ENCODE peak calls at places on chromosomes 5 and 9, in nine cellular contexts. R, S, I, L, D, G, U, B and O are unnamed samples.

GRCh38 chr9:79588488-79588887 is 16.7 kb downstream of the TLE4 start:
- DNase-seq in B (no peak), G (no peak), L (no peak), D (no peak), I (no peak), S (no peak), U (no peak), R (no peak), O (no peak)

GRCh38 chr5:59473611-59474010 is 419.9 kb downstream of the PDE4D start:
- DNase-seq in I (peak), G (no peak), L (no peak), U (no peak), R (no peak), B (no peak), D (no peak), S (no peak), O (no peak)

GRCh38 chr9:88092699-88093359 is 45.4 kb downstream of the SPATA31C2 start:
- DNase-seq in G (no peak), I (no peak), U (no peak), R (no peak), L (no peak), B (no peak), D (no peak), S (peak), O (no peak)

GRCh38 chr5:100855295-100855694 is 47.8 kb downstream of the ST8SIA4 start:
- DNase-seq in B (no peak), I (no peak), G (no peak), U (no peak), S (no peak), R (no peak), L (no peak), D (no peak), O (no peak)

GRCh38 chr5:181241393-181241975 is 2.2 kb downstream of the RACK1 start:
- DNase-seq in S (no peak), B (peak), I (peak), R (no peak), L (no peak), D (peak), G (no peak), U (no peak), O (no peak)

GRCh38 chr9:121860744-121861143 is 209.3 kb downstream of the DAB2IP start:
- DNase-seq in L (no peak), R (no peak), I (peak), S (no peak), G (no peak), D (no peak), U (no peak), B (peak), O (no peak)

GRCh38 chr5:53123702-53124101 is 14.1 kb upstream of the MOCS2 start:
- DNase-seq in S (no peak), D (peak), L (no peak), R (no peak), G (no peak), U (no peak), I (no peak), B (peak), O (no peak)

GRCh38 chr5:135739383-135739961 is 95.0 kb upstream of the SLC25A48 start:
- DNase-seq in I (peak), B (no peak), R (no peak), L (no peak), U (no peak), S (no peak), G (no peak), D (no peak), O (no peak)

GRCh38 chr5:9835121-9835770 is 205.1 kb upstream of the TAS2R1 start:
- DNase-seq in U (no peak), S (no peak), L (no peak), D (no peak), R (no peak), I (no peak), G (no peak), B (no peak), O (no peak)

GRCh38 chr9:134968011-134968822 is 50.5 kb upstream of the FCN1 start:
- DNase-seq in D (no peak), R (no peak), U (no peak), B (peak), G (no peak), L (no peak), S (peak), I (peak), O (no peak)

GRCh38 chr5:90135979-90136378 is 273.6 kb downstream of the CETN3 start:
- DNase-seq in L (peak), B (no peak), S (no peak), U (no peak), R (no peak), D (no peak), I (no peak), G (no peak), O (no peak)

GRCh38 chr9:93246526-93246925 is 62.6 kb downstream of the WNK2 start:
- DNase-seq in D (no peak), R (no peak), I (no peak), G (no peak), B (no peak), U (no peak), S (no peak), L (no peak), O (no peak)

GRCh38 chr9:69809304-69809863 is 11.2 kb upstream of the CFAP95 start:
- DNase-seq in S (no peak), B (peak), G (no peak), L (peak), U (no peak), I (no peak), R (no peak), D (no peak), O (no peak)

GRCh38 chr5:166810721-166811120 is 1480.7 kb upstream of the WWC1 start:
- DNase-seq in B (no peak), L (no peak), D (no peak), G (no peak), U (no peak), S (no peak), I (no peak), R (no peak), O (no peak)

GRCh38 chr5:96597441-96598020 is 64.6 kb upstream of the CAST start:
- DNase-seq in S (no peak), R (no peak), D (peak), U (no peak), I (peak), B (peak), G (no peak), L (no peak), O (no peak)

GRCh38 chr9:127806871-127807270 is 4.2 kb downstream of the FPGS start:
- DNase-seq in B (no peak), I (no peak), R (no peak), G (no peak), S (no peak), L (no peak), U (no peak), D (no peak), O (no peak)

GRCh38 chr9:93300585-93301081 is 116.7 kb downstream of the WNK2 start:
- DNase-seq in I (no peak), L (peak), B (no peak), G (no peak), S (no peak), R (no peak), D (no peak), U (no peak), O (peak)

GRCh38 chr9:91047529-91047928 is 245.9 kb downstream of the SYK start:
- DNase-seq in R (no peak), D (no peak), B (no peak), I (peak), L (no peak), U (no peak), S (no peak), G (no peak), O (no peak)

GRCh38 chr5:72187388-72188070 is 80.3 kb downstream of the MAP1B start:
- DNase-seq in U (no peak), R (no peak), D (no peak), I (no peak), S (no peak), G (no peak), L (no peak), B (no peak), O (no peak)

GRCh38 chr9:97984188-97985057 is 1.3 kb downstream of the ANP32B start:
- DNase-seq in G (peak), U (no peak), I (peak), L (peak), B (peak), S (peak), D (peak), R (peak), O (peak)

GRCh38 chr5:136134653-136135052 is 2.0 kb downstream of the SMAD5 start:
- DNase-seq in R (no peak), U (no peak), L (no peak), G (no peak), I (no peak), D (no peak), S (no peak), B (no peak), O (no peak)

GRCh38 chr5:138952962-138953361 is 77.8 kb upstream of the LRRTM2 start:
- DNase-seq in U (no peak), B (no peak), R (no peak), G (no peak), D (no peak), I (no peak), S (no peak), L (no peak), O (no peak)

GRCh38 chr9:129370770-129371169 is 192.7 kb upstream of the IER5L start:
- DNase-seq in U (no peak), I (no peak), B (no peak), D (no peak), L (no peak), G (no peak), R (no peak), S (no peak), O (no peak)

GRCh38 chr5:136374003-136374402 is 8.7 kb upstream of the TRPC7 start:
- DNase-seq in B (no peak), D (peak), R (no peak), G (no peak), U (no peak), S (no peak), L (peak), I (peak), O (no peak)

GRCh38 chr5:55897905-55898304 is 46.7 kb downstream of the IL31RA start:
- DNase-seq in G (no peak), S (no peak), R (no peak), D (no peak), U (no peak), L (no peak), I (peak), B (peak), O (no peak)

GRCh38 chr5:56480305-56481146 is 247.4 kb upstream of the ANKRD55 start:
- DNase-seq in G (no peak), R (peak), U (no peak), S (peak), B (peak), L (peak), D (peak), I (peak), O (peak)

GRCh38 chr5:43771611-43772031 is 168.6 kb downstream of the NNT start:
- DNase-seq in B (no peak), G (no peak), D (peak), S (no peak), U (no peak), R (no peak), I (no peak), L (no peak), O (no peak)

GRCh38 chr5:16050414-16050813 is 129.2 kb downstream of the MARCHF11 start:
- DNase-seq in B (no peak), L (no peak), D (no peak), U (no peak), R (no peak), S (no peak), I (no peak), G (no peak), O (no peak)

GRCh38 chr9:84758817-84759216 is 89.3 kb downstream of the NTRK2 start:
- DNase-seq in R (no peak), S (no peak), D (no peak), I (no peak), L (no peak), B (no peak), U (no peak), G (no peak), O (no peak)
- TF ChIP-seq CTCF in R (no peak), S (no peak), D (no peak), I (no peak), L (no peak), B (no peak), U (no peak), G (no peak), O (no peak)

DNA sequence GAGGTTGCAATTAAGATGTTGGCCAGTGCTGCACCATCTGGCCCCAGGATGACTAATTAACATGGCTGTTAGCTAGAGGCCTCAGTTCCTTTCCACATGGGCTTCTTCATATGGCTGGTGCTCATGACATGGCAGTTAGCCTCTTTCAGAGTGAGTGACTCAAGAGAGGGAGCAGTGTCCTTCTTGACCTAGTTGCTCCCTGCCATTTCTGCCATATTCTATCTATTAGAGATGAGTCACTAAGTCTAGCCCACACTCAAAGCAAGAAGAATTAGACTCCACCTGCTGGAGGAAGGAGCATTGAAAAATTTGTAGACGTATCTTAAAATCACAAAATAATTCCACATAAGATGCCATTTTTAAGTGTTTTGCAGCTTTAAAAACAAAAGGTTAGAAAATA is 651.2 kb upstream of the CCNG1 start:
- DNase-seq in L (no peak), S (no peak), B (no peak), U (no peak), G (no peak), R (no peak), I (no peak), D (no peak), O (no peak)
- TF ChIP-seq CTCF in L (no peak), S (no peak), B (no peak), U (no peak), G (no peak), R (no peak), I (no peak), D (no peak), O (no peak)

GRCh38 chr9:133537257-133537656 is 2.8 kb downstream of the ADAMTSL2 start:
- DNase-seq in L (no peak), R (no peak), U (no peak), D (no peak), I (no peak), B (no peak), S (no peak), G (no peak), O (peak)

GRCh38 chr9:133538176-133538575 is 3.7 kb downstream of the ADAMTSL2 start:
- DNase-seq in B (no peak), R (no peak), U (no peak), G (no peak), D (peak), I (no peak), S (no peak), L (no peak), O (no peak)

GRCh38 chr9:133539434-133539833 is 4.9 kb downstream of the ADAMTSL2 start:
- DNase-seq in U (no peak), R (no peak), D (no peak), B (no peak), I (no peak), L (no peak), G (no peak), S (no peak), O (peak)

GRCh38 chr9:133540336-133541025 is 6.0 kb downstream of the ADAMTSL2 start:
- DNase-seq in G (no peak), I (no peak), B (no peak), D (no peak), R (peak), S (no peak), L (no peak), U (no peak), O (peak)

DNA sequence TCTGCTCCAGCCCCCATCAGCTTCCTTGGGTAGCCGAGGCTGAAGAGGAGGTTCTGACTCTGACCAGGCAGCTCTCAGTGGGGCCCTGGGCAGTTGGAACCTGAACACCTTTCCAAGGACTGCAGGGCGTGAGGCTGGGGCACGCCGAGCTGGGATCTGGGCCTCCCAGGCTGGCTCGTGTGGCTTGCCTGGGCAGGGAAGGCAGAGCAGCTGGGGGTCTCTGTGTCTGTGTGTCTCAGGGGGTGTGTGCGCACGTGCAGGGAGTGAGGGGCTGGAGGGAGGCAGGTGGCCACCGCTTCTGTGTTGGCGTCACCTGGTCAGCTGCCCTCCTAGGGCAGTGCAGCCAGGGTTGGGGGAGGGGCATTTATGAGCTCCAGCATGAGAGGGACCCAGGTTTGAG is 4.3 kb downstream of the ADAMTSL2 start:
- DNase-seq in S (no peak), G (no peak), U (no peak), D (no peak), I (no peak), R (no peak), B (no peak), L (no peak), O (no peak)
- TF ChIP-seq CTCF in S (no peak), G (no peak), U (no peak), D (no peak), I (no peak), R (no peak), B (no peak), L (no peak), O (no peak)

GRCh38 chr5:168365581-168366081 is 74.2 kb downstream of the WWC1 start:
- DNase-seq in R (no peak), S (peak), B (peak), I (peak), G (no peak), U (no peak), D (peak), L (peak), O (no peak)
- TF ChIP-seq CTCF in R (no peak), S (peak), B (peak), I (peak), G (no peak), U (no peak), D (peak), L (no peak), O (no peak)

DNA sequence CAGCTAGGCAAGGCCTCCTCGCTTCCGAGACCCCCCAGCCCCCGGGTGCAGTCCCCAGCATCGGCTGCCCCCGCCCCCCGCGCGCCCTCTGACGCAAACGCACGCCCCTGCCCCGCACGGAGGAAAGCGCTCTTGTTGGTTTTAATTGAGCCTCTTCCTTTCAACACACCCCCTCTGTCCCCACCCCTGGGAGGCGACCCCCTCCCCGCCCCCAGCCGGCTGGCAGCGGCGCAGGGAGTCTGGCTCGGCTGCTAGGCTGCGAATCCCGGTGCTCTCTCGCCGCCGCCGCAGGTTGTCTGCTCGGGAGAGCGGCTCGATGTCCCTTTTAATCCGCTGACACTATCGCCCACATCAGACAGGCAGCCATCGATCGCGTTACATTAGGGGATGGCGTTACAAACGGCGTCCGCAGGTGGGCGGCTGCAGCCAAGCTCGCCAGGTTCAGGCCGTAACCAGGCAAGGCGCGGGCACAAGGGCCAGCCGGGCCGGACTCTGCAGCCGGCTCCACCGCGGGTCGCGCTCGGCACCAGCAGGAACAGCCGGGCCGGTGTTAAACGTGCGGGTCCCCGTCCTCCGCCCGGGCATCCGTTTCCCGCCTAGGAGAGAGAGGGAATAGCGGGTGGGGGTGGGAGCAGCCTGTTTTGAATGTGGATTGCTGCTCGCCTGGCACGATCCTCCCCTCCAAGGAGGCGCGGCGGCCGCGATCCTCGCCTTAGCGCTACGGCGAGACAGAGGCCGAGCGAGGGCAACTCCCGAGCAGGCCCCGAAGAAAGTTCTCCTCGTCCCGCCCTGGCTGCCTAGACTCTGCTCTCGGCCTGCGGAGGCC is 1.2 kb downstream of the NR2F1-AS1 start:
- DNase-seq in D (peak), I (no peak), L (peak), U (no peak), R (no peak), G (no peak), S (peak), B (peak), O (peak)
- TF ChIP-seq CTCF in D (no peak), I (no peak), L (no peak), U (no peak), R (no peak), G (no peak), S (no peak), B (no peak), O (no peak)

GRCh38 chr5:29370248-29370647 is 1823.2 kb upstream of the CDH6 start:
- DNase-seq in U (no peak), L (no peak), R (no peak), G (no peak), S (no peak), I (no peak), B (no peak), D (no peak), O (no peak)

DNA sequence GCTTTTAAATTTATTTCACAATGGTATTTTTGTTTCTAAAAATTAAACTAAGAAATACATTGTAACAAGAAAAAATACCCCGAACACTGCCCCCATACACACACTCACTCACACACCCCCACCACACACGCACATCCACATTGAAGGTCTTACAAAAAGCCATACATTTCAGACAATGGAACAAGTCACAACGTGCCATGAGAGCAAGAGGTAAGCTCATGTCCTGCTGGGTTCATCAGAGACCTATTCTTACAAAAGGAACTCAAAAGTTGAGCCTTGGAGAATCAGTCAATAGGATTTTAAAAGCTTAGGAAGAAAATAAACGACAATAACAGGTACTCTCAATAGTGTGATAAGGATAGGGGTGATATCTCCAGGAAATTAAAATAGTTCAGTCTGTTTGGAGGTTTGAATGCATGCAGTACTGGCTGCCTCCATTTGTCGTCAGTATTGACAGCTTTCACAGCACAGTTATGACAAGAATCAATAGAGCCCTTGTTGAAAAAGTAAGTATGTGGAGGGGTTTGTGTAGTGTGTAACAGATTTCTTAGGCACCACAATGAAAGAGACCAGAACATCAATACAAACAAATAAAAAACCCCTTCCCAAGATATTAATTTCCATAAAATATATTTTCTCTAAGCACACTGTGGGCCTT is 1826.2 kb upstream of the CDH6 start:
- DNase-seq in D (no peak), S (no peak), I (no peak), L (no peak), B (no peak), G (no peak), U (no peak), R (no peak), O (no peak)
- TF ChIP-seq CTCF in D (no peak), S (no peak), I (no peak), L (no peak), B (no peak), G (no peak), U (no peak), R (no peak), O (peak)